ENCODE peak calls at places on chromosome 12, in ten cellular contexts. L, P, Z, X, R, F, O, W, U and T are unnamed samples. For H3K27me3, the result is how much of the 10 kb centered on the place peaks cover.

GRCh38 chr12:124309744-124310143 is 14.9 kb downstream of the RFLNA start:
- DNase-seq in Z (no peak), U (no peak), L (no peak), O (no peak), X (no peak), P (no peak), R (no peak), W (no peak), F (no peak), T (no peak)

GRCh38 chr12:10749700-10750384 is 26.7 kb upstream of the YBX3 start:
- DNase-seq in R (peak), W (peak), L (peak), O (peak), Z (peak), X (peak), P (no peak), U (peak), F (peak), T (peak)

GRCh38 chr12:107681836-107682820 is 3.5 kb upstream of the PWP1 start:
- DNase-seq in U (no peak), F (no peak), Z (no peak), L (no peak), X (no peak), W (no peak), R (no peak), P (no peak), O (no peak), T (no peak)

GRCh38 chr12:8692573-8692972 is 5.2 kb upstream of the RIMKLB start:
- DNase-seq in P (no peak), L (peak), O (no peak), W (peak), R (no peak), Z (peak), F (no peak), X (peak), U (no peak), T (peak)

GRCh38 chr12:80868576-80868975 is 69.2 kb downstream of the LIN7A start:
- DNase-seq in O (no peak), W (no peak), F (no peak), L (no peak), X (no peak), R (no peak), P (no peak), U (no peak), Z (no peak), T (no peak)

GRCh38 chr12:39764944-39765560 is 145.4 kb upstream of the ABCD2 start:
- DNase-seq in L (no peak), P (no peak), O (no peak), W (no peak), R (no peak), Z (peak), X (no peak), U (no peak), F (no peak), T (peak)

GRCh38 chr12:2823483-2823882 is 11.0 kb downstream of the ITFG2 start:
- DNase-seq in X (no peak), U (no peak), F (no peak), O (no peak), P (no peak), R (no peak), L (no peak), Z (no peak), W (no peak), T (no peak)

GRCh38 chr12:67732857-67733256 is 84.3 kb downstream of the DYRK2 start:
- DNase-seq in L (no peak), U (no peak), X (no peak), R (no peak), F (no peak), W (no peak), O (no peak), P (no peak), Z (no peak), T (no peak)

GRCh38 chr12:132285991-132286681 is 43.3 kb downstream of the GALNT9 start:
- DNase-seq in X (no peak), F (no peak), P (peak), W (peak), O (peak), Z (no peak), L (peak), U (peak), R (peak), T (peak)

GRCh38 chr12:29208935-29209701 is 60.0 kb downstream of the FAR2 start:
- DNase-seq in Z (no peak), X (no peak), U (no peak), O (no peak), W (peak), F (no peak), P (no peak), L (no peak), R (no peak), T (no peak)

GRCh38 chr12:39490500-39491276 is 47.8 kb upstream of the KIF21A start:
- DNase-seq in F (no peak), P (no peak), L (no peak), W (no peak), U (no peak), O (no peak), R (no peak), X (no peak), Z (peak), T (peak)

GRCh38 chr12:56115329-56115728 is 1.1 kb upstream of the RPL41 start:
- DNase-seq in P (no peak), O (no peak), L (no peak), X (peak), R (no peak), W (no peak), Z (peak), U (no peak), F (no peak), T (peak)

GRCh38 chr12:77741974-77742517 is 88.6 kb upstream of the NAV3 start:
- DNase-seq in L (no peak), O (no peak), X (no peak), R (no peak), U (no peak), Z (no peak), F (no peak), W (no peak), P (no peak), T (no peak)

GRCh38 chr12:77734489-77734888 is 96.2 kb upstream of the NAV3 start:
- DNase-seq in Z (no peak), F (no peak), L (no peak), W (no peak), U (no peak), R (no peak), X (peak), P (no peak), O (no peak), T (peak)

GRCh38 chr12:77736219-77736965 is 94.3 kb upstream of the NAV3 start:
- DNase-seq in W (no peak), R (no peak), O (no peak), F (no peak), P (no peak), X (no peak), U (no peak), L (no peak), Z (no peak), T (no peak)
- H3K27me3 ChIP-seq in W (under half), R (under half), O (under half), F (under half), P (under half), X (under half), U (under half), L (under half), Z (under half), T (under half)

GRCh38 chr12:57733928-57734327 is 4.6 kb downstream of the AGAP2 start:
- DNase-seq in P (no peak), F (no peak), O (no peak), L (no peak), U (peak), R (no peak), X (no peak), Z (no peak), W (no peak), T (no peak)

GRCh38 chr12:57731411-57732080 is 7.0 kb downstream of the AGAP2 start:
- DNase-seq in O (no peak), X (no peak), U (peak), F (no peak), Z (no peak), L (no peak), R (no peak), W (no peak), P (no peak), T (no peak)

GRCh38 chr12:57730336-57731067 is 8.0 kb downstream of the AGAP2 start:
- DNase-seq in F (no peak), L (no peak), P (no peak), W (no peak), Z (no peak), O (no peak), X (no peak), R (no peak), U (no peak), T (no peak)

GRCh38 chr12:57732726-57733593 is 5.6 kb downstream of the AGAP2 start:
- DNase-seq in R (no peak), P (no peak), Z (no peak), X (no peak), W (no peak), U (peak), O (no peak), L (no peak), F (no peak), T (no peak)

GRCh38 chr12:57732270-57732669 is 6.3 kb downstream of the AGAP2 start:
- DNase-seq in P (no peak), O (no peak), L (no peak), Z (no peak), W (no peak), R (no peak), X (no peak), F (no peak), U (peak), T (no peak)
- H3K27me3 ChIP-seq in P (under half), O (under half), L (under half), Z (under half), W (under half), R (under half), X (under half), F (under half), U (under half), T (half or more)

GRCh38 chr12:104385510-104385909 is 71.2 kb upstream of the CHST11 start:
- DNase-seq in P (no peak), O (no peak), X (no peak), L (no peak), Z (no peak), W (no peak), U (no peak), R (no peak), F (no peak), T (no peak)
- H3K27me3 ChIP-seq in P (under half), O (under half), X (under half), L (under half), Z (under half), W (under half), U (under half), R (under half), F (under half), T (under half)

GRCh38 chr12:50936821-50937220 is 15.5 kb upstream of the HIGD1C start:
- DNase-seq in P (no peak), X (no peak), O (no peak), F (no peak), Z (no peak), U (no peak), W (no peak), R (no peak), L (no peak), T (no peak)

GRCh38 chr12:50933459-50934124 is 18.8 kb upstream of the HIGD1C start:
- DNase-seq in U (no peak), X (no peak), Z (peak), P (no peak), O (no peak), F (no peak), W (no peak), L (no peak), R (no peak), T (no peak)

GRCh38 chr12:50932787-50933280 is 19.5 kb upstream of the HIGD1C start:
- DNase-seq in P (no peak), Z (no peak), O (no peak), X (no peak), U (no peak), L (no peak), W (no peak), R (no peak), F (no peak), T (peak)

GRCh38 chr12:50934371-50934851 is 17.9 kb upstream of the HIGD1C start:
- DNase-seq in R (no peak), F (no peak), X (no peak), L (no peak), W (no peak), P (no peak), Z (no peak), O (no peak), U (no peak), T (peak)

DNA sequence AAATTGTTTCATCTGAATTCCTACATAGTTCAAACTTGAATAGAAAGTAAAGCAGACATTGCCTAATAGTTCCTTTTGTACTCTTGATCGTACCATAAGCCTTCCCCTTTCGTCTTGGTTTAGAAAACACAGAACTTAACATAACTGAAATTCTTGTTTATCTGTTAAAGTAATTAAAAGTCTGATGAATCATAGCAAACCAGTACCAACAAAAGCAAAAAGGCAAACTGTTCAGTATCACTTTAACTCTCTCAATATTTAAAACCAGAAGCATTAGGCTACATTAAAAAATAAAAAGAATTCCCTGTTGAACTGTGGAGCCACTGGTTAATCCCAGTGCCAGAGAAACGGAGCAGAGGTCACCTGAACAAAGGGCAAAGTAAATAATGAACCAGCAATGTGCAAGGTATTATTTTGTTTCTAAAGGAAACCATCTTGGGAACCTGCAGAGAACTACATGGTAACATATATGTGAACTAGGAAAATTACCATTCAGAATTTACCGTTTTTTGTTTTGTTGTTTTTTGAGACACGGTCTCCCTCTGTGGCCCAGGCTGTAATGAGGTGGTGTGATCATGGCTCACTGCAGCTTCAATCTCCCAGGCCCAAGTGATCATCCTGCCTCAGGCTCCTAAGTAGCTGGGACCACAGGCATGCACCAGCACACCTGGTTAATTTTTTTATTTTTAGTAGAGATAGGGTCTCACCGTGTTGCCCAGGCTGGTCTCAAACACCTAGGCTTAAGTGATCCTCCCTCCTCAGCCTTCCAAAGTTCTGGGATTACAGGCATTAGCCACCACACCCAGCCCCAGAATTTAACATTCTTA is 17.1 kb upstream of the HIGD1C start:
- DNase-seq in W (no peak), Z (no peak), R (no peak), P (no peak), F (no peak), O (no peak), X (no peak), L (no peak), U (no peak), T (peak)
- H3K27me3 ChIP-seq in W (under half), Z (under half), R (under half), P (under half), F (under half), O (under half), X (under half), L (under half), U (under half), T (under half)